ENCODE peak calls at places on chromosomes 11 and 22, in six cellular contexts. One of them, this sample, is unnamed.

GRCh38 chr11:119774180-119774763 is 45.3 kb upstream of the NECTIN1 start:
- DNase-seq in right atrium auricular region: no peak
- DNase-seq in activated CD4-positive, alpha-beta T cell treated with anti-CD3 and anti-CD28 coated beads, Interleukin-2, amount 50 U/mL, for 48 hours: peak; percentile 16
- DNase-seq in RPMI8226: peak; percentile 36
- DNase-seq in endodermal cell: peak; percentile 88
- DNase-seq in RWPE1: peak; percentile 28
- DNase-seq in this sample: no peak

GRCh38 chr11:64096835-64097234 is 61.1 kb downstream of the FLRT1 start:
- DNase-seq in endodermal cell: no peak
- DNase-seq in RPMI8226: no peak
- DNase-seq in activated CD4-positive, alpha-beta T cell treated with anti-CD3 and anti-CD28 coated beads, Interleukin-2, amount 50 U/mL, for 48 hours: no peak
- DNase-seq in RWPE1: no peak
- DNase-seq in right atrium auricular region: no peak
- DNase-seq in this sample: peak; percentile 76

GRCh38 chr22:40593460-40594273 is 42.9 kb downstream of the MRTFA start:
- DNase-seq in activated CD4-positive, alpha-beta T cell treated with anti-CD3 and anti-CD28 coated beads, Interleukin-2, amount 50 U/mL, for 48 hours: no peak
- DNase-seq in RWPE1: no peak
- DNase-seq in endodermal cell: no peak
- DNase-seq in right atrium auricular region: no peak
- DNase-seq in RPMI8226: no peak
- DNase-seq in this sample: no peak

GRCh38 chr22:20440637-20441591 is 3.3 kb upstream of the SCARF2 start:
- DNase-seq in activated CD4-positive, alpha-beta T cell treated with anti-CD3 and anti-CD28 coated beads, Interleukin-2, amount 50 U/mL, for 48 hours: no peak
- DNase-seq in endodermal cell: peak; percentile 43
- DNase-seq in RPMI8226: no peak
- DNase-seq in right atrium auricular region: no peak
- DNase-seq in RWPE1: no peak
- DNase-seq in this sample: no peak

GRCh38 chr11:1387961-1388762 is 1.6 kb upstream of the BRSK2 start:
- DNase-seq in right atrium auricular region: no peak
- DNase-seq in RWPE1: no peak
- DNase-seq in endodermal cell: peak; percentile 82
- DNase-seq in activated CD4-positive, alpha-beta T cell treated with anti-CD3 and anti-CD28 coated beads, Interleukin-2, amount 50 U/mL, for 48 hours: no peak
- DNase-seq in RPMI8226: peak; percentile 74
- DNase-seq in this sample: no peak

GRCh38 chr11:77669848-77670511 is 32.4 kb upstream of the CLNS1A start:
- DNase-seq in endodermal cell: no peak
- DNase-seq in right atrium auricular region: no peak
- DNase-seq in RPMI8226: no peak
- DNase-seq in activated CD4-positive, alpha-beta T cell treated with anti-CD3 and anti-CD28 coated beads, Interleukin-2, amount 50 U/mL, for 48 hours: no peak
- DNase-seq in RWPE1: no peak
- DNase-seq in this sample: no peak

GRCh38 chr11:3081386-3081751 is 24.1 kb upstream of the CARS1 start:
- DNase-seq in RPMI8226: no peak
- DNase-seq in right atrium auricular region: no peak
- DNase-seq in endodermal cell: no peak
- DNase-seq in activated CD4-positive, alpha-beta T cell treated with anti-CD3 and anti-CD28 coated beads, Interleukin-2, amount 50 U/mL, for 48 hours: no peak
- DNase-seq in RWPE1: no peak
- DNase-seq in this sample: no peak

GRCh38 chr11:15074206-15075161 is 1.1 kb downstream of the CALCB start:
- DNase-seq in endodermal cell: peak; percentile 99
- DNase-seq in RPMI8226: peak; percentile 75
- DNase-seq in activated CD4-positive, alpha-beta T cell treated with anti-CD3 and anti-CD28 coated beads, Interleukin-2, amount 50 U/mL, for 48 hours: peak; percentile 95
- DNase-seq in right atrium auricular region: peak; percentile 82
- DNase-seq in RWPE1: peak; percentile 20
- DNase-seq in this sample: peak; percentile 91

GRCh38 chr11:69943506-69943905 is 124.3 kb upstream of the FGF3 start:
- DNase-seq in right atrium auricular region: no peak
- DNase-seq in activated CD4-positive, alpha-beta T cell treated with anti-CD3 and anti-CD28 coated beads, Interleukin-2, amount 50 U/mL, for 48 hours: no peak
- DNase-seq in endodermal cell: no peak
- DNase-seq in RPMI8226: no peak
- DNase-seq in RWPE1: no peak
- DNase-seq in this sample: no peak

GRCh38 chr22:47034905-47035419 is 272.5 kb downstream of the TBC1D22A start:
- DNase-seq in endodermal cell: no peak
- DNase-seq in right atrium auricular region: no peak
- DNase-seq in RPMI8226: no peak
- DNase-seq in RWPE1: no peak
- DNase-seq in activated CD4-positive, alpha-beta T cell treated with anti-CD3 and anti-CD28 coated beads, Interleukin-2, amount 50 U/mL, for 48 hours: no peak
- DNase-seq in this sample: no peak

GRCh38 chr11:132576706-132577105 is 955.6 kb downstream of the OPCML start:
- DNase-seq in RPMI8226: no peak
- DNase-seq in RWPE1: no peak
- DNase-seq in activated CD4-positive, alpha-beta T cell treated with anti-CD3 and anti-CD28 coated beads, Interleukin-2, amount 50 U/mL, for 48 hours: no peak
- DNase-seq in right atrium auricular region: no peak
- DNase-seq in endodermal cell: peak; percentile 66
- DNase-seq in this sample: no peak

GRCh38 chr11:130648601-130649000 is 200.2 kb downstream of the ADAMTS15 start:
- DNase-seq in endodermal cell: peak; percentile 33
- DNase-seq in right atrium auricular region: peak; percentile 75
- DNase-seq in activated CD4-positive, alpha-beta T cell treated with anti-CD3 and anti-CD28 coated beads, Interleukin-2, amount 50 U/mL, for 48 hours: no peak
- DNase-seq in RWPE1: no peak
- DNase-seq in RPMI8226: no peak
- DNase-seq in this sample: no peak

GRCh38 chr11:60866911-60867870 is at the start of gene ZP1:
- DNase-seq in endodermal cell: no peak
- DNase-seq in RPMI8226: peak; percentile 81
- DNase-seq in activated CD4-positive, alpha-beta T cell treated with anti-CD3 and anti-CD28 coated beads, Interleukin-2, amount 50 U/mL, for 48 hours: no peak
- DNase-seq in RWPE1: no peak
- DNase-seq in right atrium auricular region: no peak
- DNase-seq in this sample: peak; percentile 9

GRCh38 chr11:110808291-110808690 is 96.1 kb upstream of the ARHGAP20 start:
- DNase-seq in right atrium auricular region: no peak
- DNase-seq in activated CD4-positive, alpha-beta T cell treated with anti-CD3 and anti-CD28 coated beads, Interleukin-2, amount 50 U/mL, for 48 hours: no peak
- DNase-seq in endodermal cell: no peak
- DNase-seq in RWPE1: no peak
- DNase-seq in RPMI8226: no peak
- DNase-seq in this sample: no peak

GRCh38 chr11:76824083-76824939 is 36.4 kb upstream of the ACER3 start:
- DNase-seq in activated CD4-positive, alpha-beta T cell treated with anti-CD3 and anti-CD28 coated beads, Interleukin-2, amount 50 U/mL, for 48 hours: no peak
- DNase-seq in RWPE1: peak; percentile 48
- DNase-seq in right atrium auricular region: no peak
- DNase-seq in RPMI8226: no peak
- DNase-seq in endodermal cell: peak; percentile 34
- DNase-seq in this sample: no peak

GRCh38 chr22:28911777-28912669 is 28.7 kb downstream of the ZNRF3 start:
- DNase-seq in RWPE1: no peak
- DNase-seq in endodermal cell: no peak
- DNase-seq in RPMI8226: no peak
- DNase-seq in right atrium auricular region: no peak
- DNase-seq in activated CD4-positive, alpha-beta T cell treated with anti-CD3 and anti-CD28 coated beads, Interleukin-2, amount 50 U/mL, for 48 hours: no peak
- DNase-seq in this sample: no peak

GRCh38 chr11:5807580-5807979 is 1.1 kb upstream of the OR52N2 start:
- DNase-seq in endodermal cell: peak; percentile 77
- DNase-seq in RWPE1: no peak
- DNase-seq in activated CD4-positive, alpha-beta T cell treated with anti-CD3 and anti-CD28 coated beads, Interleukin-2, amount 50 U/mL, for 48 hours: no peak
- DNase-seq in RPMI8226: no peak
- DNase-seq in right atrium auricular region: no peak
- DNase-seq in this sample: no peak

GRCh38 chr22:26889794-26890193 is 232.4 kb downstream of the MIAT start:
- DNase-seq in RPMI8226: no peak
- DNase-seq in right atrium auricular region: no peak
- DNase-seq in endodermal cell: no peak
- DNase-seq in RWPE1: no peak
- DNase-seq in activated CD4-positive, alpha-beta T cell treated with anti-CD3 and anti-CD28 coated beads, Interleukin-2, amount 50 U/mL, for 48 hours: no peak
- DNase-seq in this sample: no peak

GRCh38 chr11:120660024-120660565 is 148.5 kb downstream of the GRIK4 start:
- DNase-seq in endodermal cell: peak; percentile 89
- DNase-seq in activated CD4-positive, alpha-beta T cell treated with anti-CD3 and anti-CD28 coated beads, Interleukin-2, amount 50 U/mL, for 48 hours: peak; percentile 27
- DNase-seq in RWPE1: peak; percentile 15
- DNase-seq in right atrium auricular region: no peak
- DNase-seq in RPMI8226: peak; percentile 40
- DNase-seq in this sample: no peak

GRCh38 chr11:8092587-8093424 is 11.8 kb downstream of the TUB start:
- DNase-seq in activated CD4-positive, alpha-beta T cell treated with anti-CD3 and anti-CD28 coated beads, Interleukin-2, amount 50 U/mL, for 48 hours: peak; percentile 75
- DNase-seq in right atrium auricular region: no peak
- DNase-seq in RPMI8226: peak; percentile 57
- DNase-seq in RWPE1: peak; percentile 64
- DNase-seq in endodermal cell: peak; percentile 90
- DNase-seq in this sample: peak; percentile 81

GRCh38 chr22:24156146-24156914 is 25.0 kb upstream of the SUSD2 start:
- DNase-seq in RWPE1: peak; percentile 34
- DNase-seq in endodermal cell: no peak
- DNase-seq in activated CD4-positive, alpha-beta T cell treated with anti-CD3 and anti-CD28 coated beads, Interleukin-2, amount 50 U/mL, for 48 hours: peak; percentile 68
- DNase-seq in RPMI8226: peak; percentile 68
- DNase-seq in right atrium auricular region: no peak
- DNase-seq in this sample: no peak

GRCh38 chr11:2704356-2704755 is 4.6 kb upstream of the KCNQ1OT1 start:
- DNase-seq in right atrium auricular region: no peak
- DNase-seq in activated CD4-positive, alpha-beta T cell treated with anti-CD3 and anti-CD28 coated beads, Interleukin-2, amount 50 U/mL, for 48 hours: no peak
- DNase-seq in endodermal cell: no peak
- DNase-seq in RPMI8226: no peak
- DNase-seq in RWPE1: no peak
- DNase-seq in this sample: no peak

GRCh38 chr22:35070451-35071093 is 4.6 kb downstream of the ISX start:
- DNase-seq in endodermal cell: no peak
- DNase-seq in right atrium auricular region: no peak
- DNase-seq in RWPE1: peak; percentile 2
- DNase-seq in RPMI8226: no peak
- DNase-seq in activated CD4-positive, alpha-beta T cell treated with anti-CD3 and anti-CD28 coated beads, Interleukin-2, amount 50 U/mL, for 48 hours: no peak
- DNase-seq in this sample: no peak

GRCh38 chr11:19506803-19507466 is 205.7 kb upstream of the NAV2 start:
- DNase-seq in activated CD4-positive, alpha-beta T cell treated with anti-CD3 and anti-CD28 coated beads, Interleukin-2, amount 50 U/mL, for 48 hours: no peak
- DNase-seq in RPMI8226: no peak
- DNase-seq in RWPE1: no peak
- DNase-seq in endodermal cell: no peak
- DNase-seq in right atrium auricular region: no peak
- DNase-seq in this sample: no peak

GRCh38 chr22:25514436-25514835 is 50.0 kb upstream of the GRK3 start:
- DNase-seq in right atrium auricular region: no peak
- DNase-seq in endodermal cell: peak; percentile 49
- DNase-seq in RPMI8226: no peak
- DNase-seq in activated CD4-positive, alpha-beta T cell treated with anti-CD3 and anti-CD28 coated beads, Interleukin-2, amount 50 U/mL, for 48 hours: no peak
- DNase-seq in RWPE1: peak; percentile 1
- DNase-seq in this sample: no peak

GRCh38 chr11:85115798-85116197 is 511.3 kb downstream of the DLG2 start:
- DNase-seq in activated CD4-positive, alpha-beta T cell treated with anti-CD3 and anti-CD28 coated beads, Interleukin-2, amount 50 U/mL, for 48 hours: no peak
- DNase-seq in endodermal cell: no peak
- DNase-seq in right atrium auricular region: no peak
- DNase-seq in RWPE1: no peak
- DNase-seq in RPMI8226: no peak
- DNase-seq in this sample: no peak

GRCh38 chr11:19380375-19380774 is 139.6 kb upstream of the E2F8 start:
- DNase-seq in RPMI8226: no peak
- DNase-seq in RWPE1: peak; percentile 68
- DNase-seq in endodermal cell: no peak
- DNase-seq in right atrium auricular region: peak; percentile 69
- DNase-seq in activated CD4-positive, alpha-beta T cell treated with anti-CD3 and anti-CD28 coated beads, Interleukin-2, amount 50 U/mL, for 48 hours: no peak
- DNase-seq in this sample: no peak

GRCh38 chr11:77140231-77140959 is 12.3 kb downstream of the MYO7A start:
- DNase-seq in RPMI8226: peak; percentile 52
- DNase-seq in activated CD4-positive, alpha-beta T cell treated with anti-CD3 and anti-CD28 coated beads, Interleukin-2, amount 50 U/mL, for 48 hours: no peak
- DNase-seq in right atrium auricular region: peak; percentile 72
- DNase-seq in endodermal cell: peak; percentile 87
- DNase-seq in RWPE1: no peak
- DNase-seq in this sample: no peak

GRCh38 chr22:41888638-41889200 is 26.2 kb downstream of the SHISA8 start:
- DNase-seq in RWPE1: no peak
- DNase-seq in RPMI8226: no peak
- DNase-seq in right atrium auricular region: no peak
- DNase-seq in activated CD4-positive, alpha-beta T cell treated with anti-CD3 and anti-CD28 coated beads, Interleukin-2, amount 50 U/mL, for 48 hours: no peak
- DNase-seq in endodermal cell: no peak
- DNase-seq in this sample: no peak

GRCh38 chr22:41048791-41049717 is 43.3 kb upstream of the EP300 start:
- DNase-seq in right atrium auricular region: peak; percentile 78
- DNase-seq in RWPE1: no peak
- DNase-seq in RPMI8226: no peak
- DNase-seq in activated CD4-positive, alpha-beta T cell treated with anti-CD3 and anti-CD28 coated beads, Interleukin-2, amount 50 U/mL, for 48 hours: no peak
- DNase-seq in endodermal cell: peak; percentile 86
- DNase-seq in this sample: no peak

GRCh38 chr11:13297917-13298356 is 20.3 kb downstream of the BMAL1 start:
- DNase-seq in activated CD4-positive, alpha-beta T cell treated with anti-CD3 and anti-CD28 coated beads, Interleukin-2, amount 50 U/mL, for 48 hours: peak; percentile 29
- DNase-seq in right atrium auricular region: no peak
- DNase-seq in RWPE1: no peak
- DNase-seq in endodermal cell: no peak
- DNase-seq in RPMI8226: no peak
- DNase-seq in this sample: no peak

GRCh38 chr22:43818981-43819690 is 7.0 kb upstream of the EFCAB6 start:
- DNase-seq in RPMI8226: no peak
- DNase-seq in RWPE1: no peak
- DNase-seq in endodermal cell: no peak
- DNase-seq in right atrium auricular region: no peak
- DNase-seq in activated CD4-positive, alpha-beta T cell treated with anti-CD3 and anti-CD28 coated beads, Interleukin-2, amount 50 U/mL, for 48 hours: no peak
- DNase-seq in this sample: no peak

GRCh38 chr11:99170606-99171005 is 149.9 kb downstream of the CNTN5 start:
- DNase-seq in activated CD4-positive, alpha-beta T cell treated with anti-CD3 and anti-CD28 coated beads, Interleukin-2, amount 50 U/mL, for 48 hours: no peak
- DNase-seq in RWPE1: no peak
- DNase-seq in RPMI8226: no peak
- DNase-seq in right atrium auricular region: no peak
- DNase-seq in endodermal cell: no peak
- DNase-seq in this sample: no peak

GRCh38 chr11:102179366-102179765 is 69.1 kb downstream of the YAP1 start:
- DNase-seq in endodermal cell: no peak
- DNase-seq in activated CD4-positive, alpha-beta T cell treated with anti-CD3 and anti-CD28 coated beads, Interleukin-2, amount 50 U/mL, for 48 hours: no peak
- DNase-seq in RWPE1: no peak
- DNase-seq in right atrium auricular region: no peak
- DNase-seq in RPMI8226: no peak
- DNase-seq in this sample: no peak

GRCh38 chr11:44290206-44290605 is 19.7 kb downstream of the ALX4 start:
- DNase-seq in activated CD4-positive, alpha-beta T cell treated with anti-CD3 and anti-CD28 coated beads, Interleukin-2, amount 50 U/mL, for 48 hours: no peak
- DNase-seq in endodermal cell: no peak
- DNase-seq in RPMI8226: no peak
- DNase-seq in right atrium auricular region: no peak
- DNase-seq in RWPE1: peak; percentile 61
- DNase-seq in this sample: no peak

GRCh38 chr11:113906038-113906437 is 1.4 kb downstream of the HTR3B start:
- DNase-seq in endodermal cell: peak; percentile 71
- DNase-seq in RPMI8226: no peak
- DNase-seq in RWPE1: no peak
- DNase-seq in right atrium auricular region: no peak
- DNase-seq in activated CD4-positive, alpha-beta T cell treated with anti-CD3 and anti-CD28 coated beads, Interleukin-2, amount 50 U/mL, for 48 hours: no peak
- DNase-seq in this sample: peak; percentile 15

GRCh38 chr22:17131686-17132085 is 10.5 kb upstream of the TMEM121B start:
- DNase-seq in RWPE1: no peak
- DNase-seq in activated CD4-positive, alpha-beta T cell treated with anti-CD3 and anti-CD28 coated beads, Interleukin-2, amount 50 U/mL, for 48 hours: no peak
- DNase-seq in endodermal cell: peak; percentile 70
- DNase-seq in right atrium auricular region: no peak
- DNase-seq in RPMI8226: peak; percentile 12
- DNase-seq in this sample: peak; percentile 48

GRCh38 chr11:78857688-78858087 is 283.0 kb upstream of the NARS2 start:
- DNase-seq in endodermal cell: no peak
- DNase-seq in RPMI8226: no peak
- DNase-seq in RWPE1: no peak
- DNase-seq in right atrium auricular region: no peak
- DNase-seq in activated CD4-positive, alpha-beta T cell treated with anti-CD3 and anti-CD28 coated beads, Interleukin-2, amount 50 U/mL, for 48 hours: no peak
- DNase-seq in this sample: no peak

This sample was measured in NCI-H345.